ENCODE peak calls at places on chromosome 18, in five cellular contexts. F is H9; K is CD8-positive, alpha-beta T cell; U is heart right ventricle; L is tibial nerve. E is an unnamed sample.

GRCh38 chr18:47883771-47884413 is 46.6 kb downstream of the SMAD2 start:
- DNase-seq in U (no peak), L (no peak), K (peak; percentile 12), F (no peak), E (peak; percentile 5)

GRCh38 chr18:54608008-54608642 is 17.1 kb downstream of the DYNAP start:
- DNase-seq in L (no peak), F (no peak), K (no peak), U (no peak), E (peak; percentile 30)

GRCh38 chr18:44185981-44186380 is 494.7 kb upstream of the SETBP1 start:
- DNase-seq in K (no peak), L (no peak), U (no peak), F (no peak), E (no peak)

GRCh38 chr18:70072678-70073077 is 125.0 kb upstream of the CD226 start:
- DNase-seq in U (no peak), L (no peak), K (no peak), F (no peak), E (no peak)

GRCh38 chr18:77250501-77250925 is 865 bp downstream of the GALR1 start:
- DNase-seq in L (no peak), K (no peak), F (peak; percentile 56), U (no peak), E (no peak)

GRCh38 chr18:35406666-35407065 is 29.5 kb upstream of the ZNF396 start:
- DNase-seq in F (no peak), K (no peak), L (no peak), U (no peak), E (no peak)

GRCh38 chr18:76668119-76668518 is 154.2 kb upstream of the ZNF236 start:
- DNase-seq in F (no peak), L (no peak), K (no peak), U (no peak), E (no peak)

GRCh38 chr18:21458322-21458721 is 142.2 kb downstream of the ESCO1 start:
- DNase-seq in K (no peak), L (no peak), U (peak; percentile 32), F (no peak), E (no peak)

GRCh38 chr18:46660955-46661749 is 4.1 kb upstream of the LOXHD1 start:
- DNase-seq in L (no peak), U (no peak), F (peak; percentile 81), K (no peak), E (no peak)

GRCh38 chr18:11995445-11996189 is 14.3 kb downstream of the IMPA2 start:
- DNase-seq in F (peak; percentile 67), L (peak; percentile 65), K (peak; percentile 58), U (peak; percentile 76), E (peak; percentile 67)

GRCh38 chr18:41466436-41467160 is 488.4 kb upstream of the PIK3C3 start:
- DNase-seq in K (no peak), U (no peak), L (no peak), F (no peak), E (no peak)

GRCh38 chr18:45856526-45856925 is 31.1 kb downstream of the SIGLEC15 start:
- DNase-seq in K (no peak), F (no peak), U (no peak), L (no peak), E (no peak)

GRCh38 chr18:9428862-9429661 is 46.3 kb upstream of the RALBP1 start:
- DNase-seq in U (no peak), L (no peak), K (no peak), F (no peak), E (peak; percentile 29)

GRCh38 chr18:51017140-51017874 is 12.7 kb upstream of the SMAD4 start:
- DNase-seq in F (peak; percentile 67), K (no peak), L (no peak), U (no peak), E (no peak)

GRCh38 chr18:31199190-31199769 is 36.6 kb upstream of the DSC1 start:
- DNase-seq in K (no peak), U (no peak), L (no peak), F (no peak), E (no peak)

GRCh38 chr18:66949419-66949818 is 345.5 kb upstream of the CDH19 start:
- DNase-seq in F (no peak), K (no peak), U (no peak), L (no peak), E (no peak)

DNA sequence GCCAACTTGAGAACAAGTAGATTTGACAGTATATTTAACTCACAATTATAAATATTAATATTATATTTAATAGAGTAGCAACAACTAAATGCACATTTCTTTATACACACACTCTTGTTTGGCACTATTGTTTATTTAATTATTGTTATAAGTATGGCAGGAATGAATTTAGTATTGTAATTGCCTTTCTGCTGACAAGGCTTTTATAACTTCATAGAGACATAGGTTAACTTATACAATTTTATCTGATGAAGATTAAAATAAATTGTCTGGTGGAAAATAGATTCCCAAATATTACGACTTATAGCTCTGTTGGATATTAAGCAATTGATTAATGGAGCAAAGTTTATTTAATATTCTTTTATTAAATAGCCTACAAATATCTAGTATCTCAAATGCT is 347.9 kb upstream of the CDH19 start:
- DNase-seq in U (no peak), F (no peak), L (no peak), K (no peak), E (no peak)
- H3K27ac ChIP-seq in U (no peak overlapping the region), F (no peak overlapping the region), L (no peak overlapping the region), K (no peak overlapping the region), E (no peak overlapping the region)

GRCh38 chr18:62637807-62638687 is 77.3 kb upstream of the PHLPP1 start:
- DNase-seq in F (peak; percentile 66), L (no peak), U (no peak), K (peak; percentile 44), E (no peak)
- TF ChIP-seq CTCF in F (peak; percentile 86), L (peak; percentile 10), U (peak; percentile 32), K (peak; percentile 44), E (no peak)

GRCh38 chr18:156514-157230 is 1.7 kb upstream of the USP14 start:
- DNase-seq in F (no peak), L (no peak), U (no peak), K (no peak), E (no peak)
- H3K27ac ChIP-seq in F (no peak overlapping the region), L (no peak overlapping the region), U (no peak overlapping the region), K (no peak overlapping the region), E (no peak overlapping the region)

GRCh38 chr18:3966985-3967856 is 487.9 kb downstream of the DLGAP1 start:
- DNase-seq in U (no peak), F (peak; percentile 46), L (no peak), K (no peak), E (no peak)
- TF ChIP-seq CTCF in U (no peak), F (no peak), L (no peak), K (no peak), E (no peak)

DNA sequence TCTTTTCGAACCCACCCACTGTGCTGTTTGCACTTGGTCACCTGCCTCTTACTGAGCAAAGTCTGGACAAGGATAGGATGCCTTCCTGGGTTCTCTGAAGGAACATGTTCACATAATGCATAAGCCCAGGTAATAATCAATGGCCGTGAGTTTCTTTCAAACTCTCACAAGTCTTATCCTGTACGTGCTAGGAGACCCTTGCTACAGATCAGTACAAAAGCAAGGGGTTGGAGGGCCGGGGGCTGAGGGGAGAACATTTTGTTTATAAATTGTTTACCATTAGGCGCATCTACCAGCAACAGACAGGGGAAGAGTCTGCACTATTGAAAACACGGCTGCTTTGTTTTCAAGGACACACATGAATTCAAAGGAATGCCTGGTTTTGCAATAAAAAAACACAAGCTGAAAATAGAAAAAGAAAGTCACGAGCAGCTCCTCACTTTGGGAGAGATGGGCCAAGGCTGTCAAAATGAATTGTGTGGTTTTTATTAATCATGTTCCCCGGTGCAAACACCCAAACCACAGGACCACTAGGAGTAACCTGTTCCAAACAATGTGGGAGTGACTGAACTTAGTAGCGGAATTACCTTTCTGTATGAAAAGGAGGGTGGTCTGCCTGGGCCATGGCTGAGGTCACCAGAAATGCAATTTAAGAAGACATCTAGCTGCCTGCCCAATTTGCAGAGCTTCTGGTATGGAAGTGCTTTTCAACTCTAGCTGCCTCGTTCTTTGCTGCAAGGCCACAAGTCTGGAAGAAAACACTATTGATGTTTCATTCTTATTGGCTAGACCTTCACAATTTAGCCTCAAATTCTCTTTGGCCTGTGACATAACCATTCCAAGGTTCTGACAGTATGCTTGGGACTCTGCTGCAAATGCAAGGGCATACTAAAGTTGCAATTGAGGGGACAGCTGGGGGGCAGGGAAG is 73.5 kb downstream of the CCBE1 start:
- DNase-seq in K (no peak), U (no peak), F (no peak), L (no peak), E (no peak)
- H3K27ac ChIP-seq in K (no peak overlapping the region), U (no peak overlapping the region), F (no peak overlapping the region), L (peak overlapping the region; percentile 53), E (no peak overlapping the region)

GRCh38 chr18:25125670-25126069 is 226.3 kb downstream of the ZNF521 start:
- DNase-seq in L (no peak), K (no peak), F (no peak), U (no peak), E (no peak)

GRCh38 chr18:25123438-25124225 is 228.3 kb downstream of the ZNF521 start:
- DNase-seq in K (no peak), U (no peak), F (no peak), L (no peak), E (no peak)

GRCh38 chr18:25126751-25127150 is 225.2 kb downstream of the ZNF521 start:
- DNase-seq in L (no peak), U (no peak), K (no peak), F (no peak), E (no peak)

GRCh38 chr18:25121442-25121841 is 230.5 kb downstream of the ZNF521 start:
- DNase-seq in F (peak; percentile 34), L (no peak), K (no peak), U (no peak), E (no peak)
- TF ChIP-seq CTCF in F (peak; percentile 55), L (no peak), K (no peak), U (no peak), E (no peak)

GRCh38 chr18:57698571-57699276 is 77.1 kb upstream of the NARS1 start:
- DNase-seq in U (no peak), K (no peak), F (no peak), L (no peak), E (no peak)
- H3K27ac ChIP-seq in U (peak overlapping the region; percentile 4), K (no peak overlapping the region), F (no peak overlapping the region), L (no peak overlapping the region), E (no peak overlapping the region)

GRCh38 chr18:48949606-48950535 is 894 bp downstream of the SMAD7 start:
- DNase-seq in U (peak; percentile 45), F (peak; percentile 51), L (no peak), K (peak; percentile 39), E (no peak)
- TF ChIP-seq CTCF in U (peak; percentile 39), F (peak; percentile 15), L (peak; percentile 29), K (no peak), E (peak; percentile 14)

E was measured in RWPE1.